ENCODE peak calls at places on chromosomes 2 and 18, in nine cellular contexts. O is GM10248, C is ureter, K is gastrocnemius medialis, N is lower leg skin, M is CMK, V is osteocyte, T is memory B cell, Q is AG08395. B is an unnamed sample.

GRCh38 chr2:37585295-37585908 is 86.0 kb downstream of the CDC42EP3 start:
- DNase-seq in O (peak; percentile 22), C (no peak), K (no peak), N (no peak), M (no peak), V (no peak), T (no peak), Q (no peak), B (no peak)

GRCh38 chr18:63155910-63156773 is 163.4 kb downstream of the BCL2 start:
- DNase-seq in O (no peak), C (no peak), K (peak; percentile 38), N (no peak), M (no peak), V (no peak), T (no peak), Q (no peak), B (no peak)

GRCh38 chr2:27753744-27754588 is 17.6 kb upstream of the MRPL33 start:
- DNase-seq in O (peak; percentile 76), C (peak; percentile 81), K (peak; percentile 63), N (peak; percentile 66), M (peak; percentile 44), V (peak; percentile 91), T (no peak), Q (peak; percentile 76), B (peak; percentile 76)

GRCh38 chr2:106232633-106233032 is 38.5 kb upstream of the UXS1 start:
- DNase-seq in O (no peak), C (no peak), K (no peak), N (no peak), M (no peak), V (no peak), T (no peak), Q (no peak), B (no peak)

GRCh38 chr2:71269511-71270090 is 42.7 kb upstream of the PAIP2B start:
- DNase-seq in O (no peak), C (no peak), K (no peak), N (no peak), M (no peak), V (no peak), T (no peak), Q (no peak), B (no peak)

GRCh38 chr2:237433920-237434319 is 20.0 kb upstream of the COL6A3 start:
- DNase-seq in O (no peak), C (no peak), K (no peak), N (no peak), M (no peak), V (no peak), T (no peak), Q (no peak), B (no peak)

GRCh38 chr2:34229998-34230397 is 630.9 kb upstream of the FAM98A start:
- DNase-seq in O (no peak), C (no peak), K (no peak), N (no peak), M (no peak), V (no peak), T (no peak), Q (no peak), B (no peak)

GRCh38 chr2:148244593-148245292 is 223.9 kb downstream of the MBD5 start:
- DNase-seq in O (no peak), C (no peak), K (no peak), N (no peak), M (no peak), V (no peak), T (no peak), Q (peak; percentile 79), B (no peak)

GRCh38 chr2:240452471-240453256 is 17.2 kb downstream of the GPC1 start:
- DNase-seq in O (no peak), C (no peak), K (peak; percentile 50), N (no peak), M (peak; percentile 21), V (no peak), T (no peak), Q (peak; percentile 86), B (peak; percentile 75)

GRCh38 chr18:7904529-7904928 is 337.4 kb downstream of the PTPRM start:
- DNase-seq in O (no peak), C (no peak), K (no peak), N (no peak), M (no peak), V (no peak), T (no peak), Q (peak; percentile 73), B (no peak)

GRCh38 chr2:142131016-142131714 is at the start of gene LRP1B:
- DNase-seq in O (peak; percentile 21), C (no peak), K (no peak), N (no peak), M (no peak), V (no peak), T (no peak), Q (peak; percentile 10), B (peak; percentile 7)

GRCh38 chr2:105862843-105863242 is 118.1 kb downstream of the NCK2 start:
- DNase-seq in O (no peak), C (no peak), K (no peak), N (no peak), M (no peak), V (no peak), T (no peak), Q (no peak), B (no peak)

GRCh38 chr18:635171-635570 is 22.3 kb upstream of the TYMS start:
- DNase-seq in O (no peak), C (no peak), K (no peak), N (no peak), M (no peak), V (no peak), T (no peak), Q (no peak), B (no peak)

GRCh38 chr18:32760391-32760790 is 12.4 kb downstream of the KLHL14 start:
- DNase-seq in O (peak; percentile 64), C (no peak), K (no peak), N (no peak), M (no peak), V (no peak), T (peak; percentile 62), Q (no peak), B (no peak)

GRCh38 chr18:22342625-22343024 is 75.1 kb downstream of the CTAGE1 start:
- DNase-seq in O (no peak), C (no peak), K (no peak), N (no peak), M (no peak), V (no peak), T (no peak), Q (peak; percentile 41), B (no peak)

GRCh38 chr2:27428978-27429541 is 629 bp downstream of the NRBP1 start:
- DNase-seq in O (peak; percentile 93), C (peak; percentile 70), K (peak; percentile 72), N (peak; percentile 66), M (peak; percentile 68), V (peak; percentile 91), T (no peak), Q (peak; percentile 94), B (peak; percentile 72)

GRCh38 chr2:232495292-232495691 is 7.7 kb upstream of the ECEL1 start:
- DNase-seq in O (no peak), C (no peak), K (no peak), N (no peak), M (no peak), V (no peak), T (no peak), Q (no peak), B (no peak)

GRCh38 chr2:25851740-25852503 is 26.4 kb downstream of the ASXL2 start:
- DNase-seq in O (peak; percentile 70), C (no peak), K (no peak), N (no peak), M (peak; percentile 56), V (no peak), T (no peak), Q (peak; percentile 85), B (no peak)

GRCh38 chr2:8541223-8541622 is 140.6 kb upstream of the ID2 start:
- DNase-seq in O (no peak), C (no peak), K (no peak), N (no peak), M (no peak), V (no peak), T (no peak), Q (no peak), B (no peak)

GRCh38 chr2:160700415-160700814 is 206.8 kb upstream of the RBMS1 start:
- DNase-seq in O (no peak), C (no peak), K (no peak), N (no peak), M (no peak), V (no peak), T (no peak), Q (no peak), B (no peak)

GRCh38 chr2:232336956-232337700 is 41.4 kb upstream of the ALPP start:
- DNase-seq in O (no peak), C (peak; percentile 34), K (no peak), N (no peak), M (no peak), V (no peak), T (no peak), Q (no peak), B (no peak)

GRCh38 chr18:7571626-7572025 is 4.5 kb downstream of the PTPRM start:
- DNase-seq in O (no peak), C (no peak), K (no peak), N (no peak), M (no peak), V (no peak), T (no peak), Q (no peak), B (no peak)

GRCh38 chr2:157691695-157692094 is 63.0 kb upstream of the ACVR1C start:
- DNase-seq in O (no peak), C (no peak), K (no peak), N (no peak), M (no peak), V (no peak), T (no peak), Q (no peak), B (no peak)

GRCh38 chr2:218691234-218691633 is 19.3 kb downstream of the STK36 start:
- DNase-seq in O (no peak), C (no peak), K (no peak), N (no peak), M (no peak), V (no peak), T (no peak), Q (peak; percentile 76), B (no peak)

GRCh38 chr18:63860536-63860930 is 27.0 kb upstream of the SERPINB2 start:
- DNase-seq in O (no peak), C (no peak), K (no peak), N (no peak), M (no peak), V (no peak), T (no peak), Q (no peak), B (no peak)

GRCh38 chr18:13868501-13869271 is 44.7 kb downstream of the MC5R start:
- DNase-seq in O (no peak), C (no peak), K (no peak), N (no peak), M (no peak), V (no peak), T (no peak), Q (no peak), B (no peak)

GRCh38 chr2:9232166-9232479 is 25.5 kb downstream of the ASAP2 start:
- DNase-seq in O (no peak), C (no peak), K (no peak), N (no peak), M (no peak), V (no peak), T (no peak), Q (no peak), B (no peak)

GRCh38 chr2:73979021-73979420 is 5.7 kb upstream of the TET3 start:
- DNase-seq in O (peak; percentile 67), C (no peak), K (no peak), N (no peak), M (no peak), V (no peak), T (no peak), Q (no peak), B (no peak)

GRCh38 chr2:64359892-64360657 is 93.9 kb upstream of the LGALSL start:
- DNase-seq in O (peak; percentile 54), C (peak; percentile 91), K (peak; percentile 50), N (peak; percentile 92), M (no peak), V (no peak), T (peak; percentile 21), Q (peak; percentile 95), B (no peak)

GRCh38 chr2:81670885-81671284 is 1366.3 kb upstream of the LRRTM1 start:
- DNase-seq in O (no peak), C (no peak), K (no peak), N (no peak), M (no peak), V (no peak), T (no peak), Q (no peak), B (no peak)